ENCODE peak calls at places on chromosomes 6 and 20, in six cellular contexts. A is OCI-LY7, E is NCI-H748 treated with DMSO at 0.1 percent for 48 hours, P is NCI-H1092 treated with DMSO at 0.1 percent for 48 hours, G is left lung, B is right atrium auricular region. X is an unnamed sample.

GRCh38 chr6:12126051-12126450 is 113.9 kb downstream of the HIVEP1 start:
- DNase-seq in E (no peak), G (no peak), A (no peak), B (no peak), P (no peak), X (peak)

GRCh38 chr20:4869290-4870193 is 131.8 kb downstream of the SLC23A2 start:
- DNase-seq in G (no peak), A (no peak), B (no peak), E (peak), P (no peak), X (peak)

GRCh38 chr20:10731190-10731955 is 57.6 kb upstream of the JAG1 start:
- DNase-seq in B (no peak), G (no peak), E (no peak), A (no peak), P (peak), X (no peak)

GRCh38 chr20:10519361-10520048 is 84.4 kb downstream of the SLX4IP start:
- DNase-seq in E (no peak), G (no peak), A (no peak), B (no peak), P (no peak), X (peak)

GRCh38 chr6:10412948-10413849 is 1.7 kb downstream of the TFAP2A start:
- DNase-seq in E (peak), P (no peak), B (no peak), G (peak), A (peak), X (no peak)

GRCh38 chr6:166999845-167000253 is 652 bp downstream of the CEP43 start:
- DNase-seq in B (no peak), A (peak), G (no peak), E (peak), P (no peak), X (no peak)

GRCh38 chr6:136228811-136229210 is 21.3 kb downstream of the MTFR2 start:
- DNase-seq in P (no peak), B (no peak), A (peak), E (no peak), G (no peak), X (no peak)

GRCh38 chr6:16432075-16433032 is 194.0 kb downstream of the GMPR start:
- DNase-seq in G (no peak), A (no peak), P (no peak), B (peak), E (no peak), X (no peak)